ENCODE peak calls at places on chromosomes 3 and 15, in four cellular contexts. One of them, this sample, is unnamed.

GRCh38 chr15:41438206-41438605 is 21.3 kb downstream of the RTF1 start:
- DNase-seq in cardiac muscle cell: no peak
- DNase-seq in CD8-positive, alpha-beta memory T cell: no peak
- DNase-seq in CD4-positive, alpha-beta T cell: no peak
- DNase-seq in this sample: no peak

GRCh38 chr3:114758828-114759709 is 388.0 kb downstream of the ZBTB20 start:
- DNase-seq in cardiac muscle cell: no peak
- DNase-seq in CD8-positive, alpha-beta memory T cell: no peak
- DNase-seq in CD4-positive, alpha-beta T cell: no peak
- DNase-seq in this sample: no peak

GRCh38 chr15:58486564-58486963 is 54.8 kb downstream of the LIPC start:
- DNase-seq in cardiac muscle cell: no peak
- DNase-seq in CD8-positive, alpha-beta memory T cell: no peak
- DNase-seq in CD4-positive, alpha-beta T cell: no peak
- DNase-seq in this sample: no peak

GRCh38 chr15:80455051-80455648 is 51.0 kb downstream of the ARNT2 start:
- DNase-seq in cardiac muscle cell: no peak
- DNase-seq in CD4-positive, alpha-beta T cell: no peak
- DNase-seq in CD8-positive, alpha-beta memory T cell: no peak
- DNase-seq in this sample: no peak

GRCh38 chr3:44000586-44000985 is 241.1 kb upstream of the TOPAZ1 start:
- DNase-seq in CD4-positive, alpha-beta T cell: no peak
- DNase-seq in CD8-positive, alpha-beta memory T cell: no peak
- DNase-seq in cardiac muscle cell: no peak
- DNase-seq in this sample: no peak

GRCh38 chr3:48521635-48522034 is 17.7 kb upstream of the SHISA5 start:
- DNase-seq in CD8-positive, alpha-beta memory T cell: no peak
- DNase-seq in cardiac muscle cell: no peak
- DNase-seq in CD4-positive, alpha-beta T cell: no peak
- DNase-seq in this sample: no peak

GRCh38 chr3:135325726-135326245 is 530.7 kb downstream of the EPHB1 start:
- DNase-seq in CD4-positive, alpha-beta T cell: no peak
- DNase-seq in CD8-positive, alpha-beta memory T cell: no peak
- DNase-seq in cardiac muscle cell: peak; percentile 26
- DNase-seq in this sample: no peak

GRCh38 chr15:91051248-91051647 is 28.9 kb upstream of the VPS33B start:
- DNase-seq in CD8-positive, alpha-beta memory T cell: no peak
- DNase-seq in CD4-positive, alpha-beta T cell: no peak
- DNase-seq in cardiac muscle cell: no peak
- DNase-seq in this sample: no peak

GRCh38 chr3:126155280-126155640 is 25.1 kb downstream of the ALDH1L1 start:
- DNase-seq in CD8-positive, alpha-beta memory T cell: no peak
- DNase-seq in CD4-positive, alpha-beta T cell: no peak
- DNase-seq in cardiac muscle cell: no peak
- DNase-seq in this sample: no peak

GRCh38 chr3:134211797-134212196 is 38.9 kb downstream of the RYK start:
- DNase-seq in CD8-positive, alpha-beta memory T cell: no peak
- DNase-seq in cardiac muscle cell: peak; percentile 81
- DNase-seq in CD4-positive, alpha-beta T cell: no peak
- DNase-seq in this sample: no peak

GRCh38 chr15:47932829-47933696 is 187.7 kb upstream of the SLC24A5 start:
- DNase-seq in CD8-positive, alpha-beta memory T cell: no peak
- DNase-seq in CD4-positive, alpha-beta T cell: no peak
- DNase-seq in cardiac muscle cell: no peak
- DNase-seq in this sample: no peak

GRCh38 chr15:89299896-89300295 is 34.7 kb downstream of the POLG start:
- DNase-seq in cardiac muscle cell: peak; percentile 8
- DNase-seq in CD8-positive, alpha-beta memory T cell: no peak
- DNase-seq in CD4-positive, alpha-beta T cell: no peak
- DNase-seq in this sample: no peak

GRCh38 chr3:133591271-133591742 is 17.8 kb downstream of the CDV3 start:
- DNase-seq in CD4-positive, alpha-beta T cell: no peak
- DNase-seq in CD8-positive, alpha-beta memory T cell: no peak
- DNase-seq in cardiac muscle cell: no peak
- DNase-seq in this sample: no peak

GRCh38 chr3:133437391-133438093 is 37.7 kb downstream of the BFSP2 start:
- DNase-seq in cardiac muscle cell: no peak
- DNase-seq in CD4-positive, alpha-beta T cell: no peak
- DNase-seq in CD8-positive, alpha-beta memory T cell: no peak
- DNase-seq in this sample: no peak

GRCh38 chr15:67125589-67126502 is 60.4 kb downstream of the SMAD3 start:
- DNase-seq in CD8-positive, alpha-beta memory T cell: no peak
- DNase-seq in CD4-positive, alpha-beta T cell: no peak
- DNase-seq in cardiac muscle cell: no peak
- DNase-seq in this sample: peak; percentile 89

GRCh38 chr3:32113566-32113965 is 7.1 kb downstream of the GPD1L start:
- DNase-seq in CD4-positive, alpha-beta T cell: no peak
- DNase-seq in cardiac muscle cell: no peak
- DNase-seq in CD8-positive, alpha-beta memory T cell: no peak
- DNase-seq in this sample: no peak

GRCh38 chr3:10469406-10470119 is 35.8 kb downstream of the ATP2B2 start:
- DNase-seq in cardiac muscle cell: peak; percentile 33
- DNase-seq in CD8-positive, alpha-beta memory T cell: no peak
- DNase-seq in CD4-positive, alpha-beta T cell: no peak
- DNase-seq in this sample: no peak

GRCh38 chr15:72487070-72487797 is 13.1 kb downstream of the ARIH1 start:
- DNase-seq in CD4-positive, alpha-beta T cell: no peak
- DNase-seq in cardiac muscle cell: no peak
- DNase-seq in CD8-positive, alpha-beta memory T cell: no peak
- DNase-seq in this sample: no peak

GRCh38 chr3:185460719-185461350 is 38.0 kb downstream of the TMEM41A start:
- DNase-seq in cardiac muscle cell: peak; percentile 8
- DNase-seq in CD8-positive, alpha-beta memory T cell: no peak
- DNase-seq in CD4-positive, alpha-beta T cell: no peak
- DNase-seq in this sample: no peak

GRCh38 chr15:51119120-51119519 is 24.4 kb upstream of the TNFAIP8L3 start:
- DNase-seq in CD8-positive, alpha-beta memory T cell: no peak
- DNase-seq in CD4-positive, alpha-beta T cell: no peak
- DNase-seq in cardiac muscle cell: no peak
- DNase-seq in this sample: no peak

GRCh38 chr15:68608206-68608843 is 29.5 kb downstream of the CORO2B start:
- DNase-seq in cardiac muscle cell: peak; percentile 18
- DNase-seq in CD4-positive, alpha-beta T cell: no peak
- DNase-seq in CD8-positive, alpha-beta memory T cell: no peak
- DNase-seq in this sample: no peak

GRCh38 chr15:31024330-31024729 is 32.9 kb upstream of the MTMR10 start:
- DNase-seq in CD8-positive, alpha-beta memory T cell: no peak
- DNase-seq in CD4-positive, alpha-beta T cell: no peak
- DNase-seq in cardiac muscle cell: peak; percentile 58
- DNase-seq in this sample: peak; percentile 55
- H3K27ac ChIP-seq in CD8-positive, alpha-beta memory T cell: no peak overlapping the region
- H3K27ac ChIP-seq in CD4-positive, alpha-beta T cell: no peak overlapping the region
- H3K27ac ChIP-seq in cardiac muscle cell: no peak overlapping the region
- H3K27ac ChIP-seq in this sample: peak overlapping the region; percentile 95

DNA sequence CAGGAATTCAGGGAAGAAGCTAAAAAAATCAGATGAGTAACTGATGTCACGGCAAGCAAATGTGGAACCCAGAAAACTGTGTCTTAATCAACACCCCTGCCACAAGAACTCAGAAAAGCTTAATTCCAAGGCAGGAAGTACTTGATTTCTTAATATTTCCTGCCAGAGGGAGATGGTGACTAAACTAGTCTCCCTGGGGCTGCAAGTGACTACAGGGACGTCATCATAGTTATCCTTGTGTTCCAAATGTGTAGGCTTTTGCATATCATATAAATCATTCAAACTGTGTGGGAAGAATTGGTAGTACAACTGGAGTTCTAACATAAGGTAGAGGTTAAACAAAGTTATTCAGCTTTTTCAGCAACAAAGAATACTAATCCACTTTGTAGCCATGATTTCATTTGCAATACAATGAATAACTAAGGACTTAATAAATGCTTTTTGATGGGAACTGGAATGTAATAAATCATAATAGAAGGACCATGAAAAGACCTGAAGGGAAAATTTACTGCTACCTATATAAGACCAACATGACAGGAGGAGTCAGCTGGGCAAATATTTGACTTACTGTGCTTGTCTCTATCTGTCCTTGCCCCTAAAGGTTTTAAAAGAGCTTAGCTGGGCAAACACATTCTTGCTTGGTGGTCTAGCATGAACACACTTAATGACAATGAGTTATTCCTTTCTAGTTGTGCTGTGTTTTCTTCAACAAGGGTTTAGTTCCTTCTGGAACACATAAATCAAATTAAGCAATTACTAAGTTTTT is 76.0 kb upstream of the NECTIN3 start:
- DNase-seq in CD8-positive, alpha-beta memory T cell: no peak
- DNase-seq in CD4-positive, alpha-beta T cell: no peak
- DNase-seq in cardiac muscle cell: no peak
- DNase-seq in this sample: no peak
- H3K27ac ChIP-seq in CD8-positive, alpha-beta memory T cell: no peak overlapping the region
- H3K27ac ChIP-seq in CD4-positive, alpha-beta T cell: no peak overlapping the region
- H3K27ac ChIP-seq in cardiac muscle cell: no peak overlapping the region
- H3K27ac ChIP-seq in this sample: no peak overlapping the region

DNA sequence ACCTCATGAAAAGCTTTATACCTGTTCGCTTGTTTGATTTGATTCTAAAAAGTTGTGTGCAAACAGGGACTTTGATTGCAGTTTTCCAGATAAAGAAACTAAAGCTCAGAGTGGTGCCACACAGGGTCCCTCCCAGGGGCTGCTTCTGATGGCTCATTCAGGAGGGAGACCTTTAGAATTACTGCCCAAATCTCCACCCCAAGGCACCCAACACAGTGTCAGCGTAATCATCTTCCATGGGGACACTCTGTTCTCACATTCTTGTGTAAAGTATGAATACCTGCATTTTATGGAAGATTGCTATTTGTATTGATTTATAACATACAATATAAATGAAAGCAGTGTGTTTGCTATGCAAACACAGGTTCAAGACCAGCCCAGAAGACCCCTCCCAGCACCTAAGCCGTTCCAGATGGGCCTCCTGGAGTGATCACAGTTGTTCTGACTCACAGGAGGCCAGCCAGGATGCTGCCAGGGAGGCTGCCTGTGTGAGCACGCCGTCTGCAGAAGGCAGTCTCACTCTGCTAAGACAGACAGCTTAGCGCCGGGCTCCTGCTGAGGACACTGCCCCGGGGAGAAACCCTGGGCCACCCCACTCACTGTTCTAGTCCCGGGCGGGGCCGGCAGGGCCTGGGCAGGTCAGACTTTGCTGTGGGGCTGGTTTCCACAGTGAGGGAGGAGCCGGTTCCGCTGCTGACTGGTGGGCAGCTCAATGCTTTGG is 185.6 kb downstream of the FAM43A start:
- DNase-seq in cardiac muscle cell: peak; percentile 23
- DNase-seq in CD4-positive, alpha-beta T cell: no peak
- DNase-seq in CD8-positive, alpha-beta memory T cell: no peak
- DNase-seq in this sample: peak; percentile 82
- H3K27ac ChIP-seq in cardiac muscle cell: no peak overlapping the region
- H3K27ac ChIP-seq in CD4-positive, alpha-beta T cell: no peak overlapping the region
- H3K27ac ChIP-seq in CD8-positive, alpha-beta memory T cell: no peak overlapping the region
- H3K27ac ChIP-seq in this sample: peak overlapping the region; percentile 90

DNA sequence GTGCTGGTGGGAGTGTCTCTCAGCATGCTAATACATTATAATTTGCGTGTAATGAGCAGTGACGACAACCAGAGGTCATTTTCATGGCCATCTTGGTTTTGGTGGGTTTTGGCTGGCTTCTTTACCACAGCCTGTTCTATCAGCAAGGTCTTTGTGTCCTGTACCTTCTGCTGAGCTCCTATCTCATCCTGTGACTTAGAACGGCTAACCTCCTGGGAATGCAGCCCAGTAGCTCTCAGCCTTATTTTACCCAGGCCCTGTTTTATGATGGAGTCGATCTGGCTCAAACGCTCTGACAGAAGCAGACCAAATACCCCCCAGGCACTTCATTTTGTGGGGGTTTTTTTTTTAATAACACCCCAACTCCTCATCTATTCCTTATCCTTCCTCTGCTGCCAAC is 102.8 kb upstream of the RARB start:
- DNase-seq in CD8-positive, alpha-beta memory T cell: no peak
- DNase-seq in CD4-positive, alpha-beta T cell: no peak
- DNase-seq in cardiac muscle cell: no peak
- DNase-seq in this sample: no peak
- H3K27ac ChIP-seq in CD8-positive, alpha-beta memory T cell: no peak overlapping the region
- H3K27ac ChIP-seq in CD4-positive, alpha-beta T cell: no peak overlapping the region
- H3K27ac ChIP-seq in cardiac muscle cell: no peak overlapping the region
- H3K27ac ChIP-seq in this sample: no peak overlapping the region

GRCh38 chr3:5929027-5929426 is 741.5 kb downstream of the EDEM1 start:
- DNase-seq in CD4-positive, alpha-beta T cell: no peak
- DNase-seq in CD8-positive, alpha-beta memory T cell: no peak
- DNase-seq in cardiac muscle cell: no peak
- DNase-seq in this sample: no peak
- H3K27ac ChIP-seq in CD4-positive, alpha-beta T cell: no peak overlapping the region
- H3K27ac ChIP-seq in CD8-positive, alpha-beta memory T cell: no peak overlapping the region
- H3K27ac ChIP-seq in cardiac muscle cell: no peak overlapping the region
- H3K27ac ChIP-seq in this sample: no peak overlapping the region

DNA sequence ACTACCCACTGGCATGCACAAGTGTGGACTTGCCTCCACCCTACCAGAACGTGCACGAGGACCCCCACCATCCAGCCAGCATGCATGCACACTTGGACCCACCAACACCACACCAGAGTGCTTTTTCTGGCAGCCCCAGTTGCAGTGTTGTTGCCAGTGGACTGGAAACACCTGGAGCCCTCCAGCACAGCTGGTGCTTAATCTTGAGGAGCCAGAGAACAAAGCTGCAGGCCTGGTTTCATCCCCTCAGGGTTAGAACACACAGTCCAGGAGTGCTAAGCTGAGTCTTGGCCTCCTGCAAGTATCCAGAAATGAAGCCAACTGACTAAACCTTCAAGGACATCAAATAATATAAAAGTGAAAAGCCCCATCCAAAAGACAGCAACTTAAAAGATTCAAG is 888.0 kb downstream of the NTRK3 start:
- DNase-seq in CD4-positive, alpha-beta T cell: no peak
- DNase-seq in CD8-positive, alpha-beta memory T cell: no peak
- DNase-seq in cardiac muscle cell: no peak
- DNase-seq in this sample: no peak
- H3K27ac ChIP-seq in CD4-positive, alpha-beta T cell: no peak overlapping the region
- H3K27ac ChIP-seq in CD8-positive, alpha-beta memory T cell: no peak overlapping the region
- H3K27ac ChIP-seq in cardiac muscle cell: no peak overlapping the region
- H3K27ac ChIP-seq in this sample: peak overlapping the region; percentile 53

DNA sequence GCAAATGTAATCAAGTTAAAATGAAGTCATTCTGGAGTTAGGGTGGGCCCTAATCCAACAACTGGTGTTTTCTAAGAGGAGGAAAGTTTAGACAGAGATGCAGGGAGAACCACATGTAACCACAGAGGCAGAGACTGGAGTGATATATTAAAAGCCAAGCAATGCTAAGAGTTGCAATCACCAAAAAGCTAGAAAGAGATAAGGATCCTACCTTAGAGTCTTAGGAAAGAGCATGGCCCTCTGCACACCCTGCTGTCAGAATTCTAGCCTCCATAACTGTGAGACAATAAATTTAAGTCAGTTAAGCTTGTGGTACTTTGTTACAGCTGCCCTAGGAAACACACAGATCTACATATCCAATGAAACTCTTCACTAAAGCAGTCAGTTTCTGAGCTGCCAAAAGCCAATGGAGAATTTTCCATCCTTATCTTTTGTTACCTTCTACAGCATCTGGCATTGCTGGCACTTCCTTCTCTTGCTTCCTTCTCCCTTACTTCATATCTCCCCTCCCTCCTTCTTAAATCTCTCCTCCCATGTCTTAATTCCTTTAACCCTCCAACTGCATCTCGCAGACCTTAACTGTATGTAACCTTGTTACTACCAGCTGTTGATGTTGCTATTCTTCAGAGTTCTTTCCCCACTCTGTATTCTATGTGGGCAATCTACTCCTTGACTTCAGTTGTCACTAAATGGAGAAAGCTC is 11.2 kb downstream of the DCBLD2 start:
- DNase-seq in CD8-positive, alpha-beta memory T cell: no peak
- DNase-seq in CD4-positive, alpha-beta T cell: no peak
- DNase-seq in cardiac muscle cell: no peak
- DNase-seq in this sample: no peak
- H3K27ac ChIP-seq in CD8-positive, alpha-beta memory T cell: no peak overlapping the region
- H3K27ac ChIP-seq in CD4-positive, alpha-beta T cell: no peak overlapping the region
- H3K27ac ChIP-seq in cardiac muscle cell: peak overlapping the region; percentile 91
- H3K27ac ChIP-seq in this sample: peak overlapping the region; percentile 80

GRCh38 chr3:196195664-196196255 is 15.4 kb downstream of the ZDHHC19 start:
- DNase-seq in CD8-positive, alpha-beta memory T cell: no peak
- DNase-seq in cardiac muscle cell: no peak
- DNase-seq in CD4-positive, alpha-beta T cell: no peak
- DNase-seq in this sample: no peak
- H3K27ac ChIP-seq in CD8-positive, alpha-beta memory T cell: no peak overlapping the region
- H3K27ac ChIP-seq in cardiac muscle cell: no peak overlapping the region
- H3K27ac ChIP-seq in CD4-positive, alpha-beta T cell: no peak overlapping the region
- H3K27ac ChIP-seq in this sample: no peak overlapping the region

This sample was measured in epithelial cell of prostate.